ENCODE peak calls at places on chromosomes 5 and 9, in five cellular contexts. F is AG04449, A is C1 segment of cervical spinal cord, X is NAMALWA, T is EH. E is an unnamed sample.

GRCh38 chr5:142611154-142611553 is 74.7 kb downstream of the FGF1 start:
- DNase-seq in T (peak), A (peak), X (peak), F (no peak), E (peak)

GRCh38 chr5:107012371-107012770 is 658.4 kb downstream of the EFNA5 start:
- DNase-seq in A (no peak), X (no peak), T (no peak), F (no peak), E (no peak)

GRCh38 chr5:151020304-151021031 is at the start of gene GPX3:
- DNase-seq in X (no peak), T (peak), A (peak), F (no peak), E (no peak)

GRCh38 chr5:131112424-131112823 is 52.6 kb downstream of the HINT1 start:
- DNase-seq in A (no peak), X (no peak), T (no peak), F (no peak), E (no peak)

GRCh38 chr9:114930063-114930812 is at the start of gene TNFSF8:
- DNase-seq in X (peak), A (no peak), F (no peak), T (no peak), E (peak)

GRCh38 chr5:107476783-107477182 is 194.0 kb downstream of the EFNA5 start:
- DNase-seq in F (no peak), T (no peak), X (peak), A (no peak), E (no peak)

GRCh38 chr5:58751222-58751621 is 168.3 kb downstream of the RAB3C start:
- DNase-seq in T (peak), F (no peak), X (no peak), A (no peak), E (no peak)

GRCh38 chr5:56534102-56534501 is 281.2 kb upstream of the MAP3K1 start:
- DNase-seq in X (no peak), F (no peak), A (no peak), T (no peak), E (no peak)

GRCh38 chr5:173391031-173391430 is 62.8 kb upstream of the STC2 start:
- DNase-seq in X (no peak), A (peak), F (no peak), T (no peak), E (no peak)

GRCh38 chr5:102115736-102116135 is 180.3 kb downstream of the SLCO4C1 start:
- DNase-seq in A (no peak), X (no peak), F (no peak), T (no peak), E (no peak)

GRCh38 chr5:92401492-92401891 is 1018.4 kb upstream of the ARRDC3 start:
- DNase-seq in F (no peak), X (peak), A (no peak), T (no peak), E (no peak)

GRCh38 chr5:102771435-102771834 is 16.3 kb downstream of the PAM start:
- DNase-seq in T (peak), A (no peak), F (no peak), X (no peak), E (no peak)

GRCh38 chr9:72193478-72193881 is 44.2 kb downstream of the GDA start:
- DNase-seq in A (no peak), F (no peak), T (no peak), X (no peak), E (no peak)

E was measured in activated T-helper 1 cell treated with anti-CD3 and anti-CD28 coated beads, Interleukin-2, amount 50 U/mL, for 16 hours.